ENCODE peak calls at places on chromosome 17, in eight cellular contexts. G is stomach, H is fibroblast of lung, R is adrenal gland, V is prostate gland, C is GM23248, U is colonic mucosa, N is lung. I is an unnamed sample. For H3K4me1, the result is how much of the 10 kb centered on the place peaks cover.

GRCh38 chr17:3890082-3890892 is 2.6 kb downstream of the CAMKK1 start:
- DNase-seq in G (peak), U (peak), V (peak), N (peak), C (peak), R (peak), H (peak), I (no peak)

GRCh38 chr17:9255838-9256237 is 234.5 kb downstream of the NTN1 start:
- DNase-seq in U (no peak), C (peak), R (no peak), N (no peak), V (no peak), H (no peak), G (no peak), I (no peak)

GRCh38 chr17:17119106-17119505 is 76.8 kb downstream of the MPRIP start:
- DNase-seq in R (peak), G (peak), N (peak), H (no peak), U (peak), C (no peak), V (no peak), I (peak)

GRCh38 chr17:17824119-17824779 is 12.5 kb downstream of the SREBF1 start:
- DNase-seq in R (peak), V (no peak), U (peak), G (no peak), N (no peak), H (no peak), C (no peak), I (no peak)

GRCh38 chr17:59725691-59726090 is 18.2 kb downstream of the VMP1 start:
- DNase-seq in H (peak), U (no peak), N (no peak), C (peak), R (no peak), G (no peak), V (no peak), I (no peak)

GRCh38 chr17:10754109-10754508 is 24.3 kb upstream of the TMEM220 start:
- DNase-seq in C (peak), N (no peak), U (peak), R (peak), G (peak), V (peak), H (peak), I (no peak)

GRCh38 chr17:35460354-35460851 is 11.8 kb upstream of the SLFN13 start:
- DNase-seq in R (peak), V (peak), C (no peak), U (peak), H (no peak), G (peak), N (peak), I (peak)

GRCh38 chr17:6084226-6085161 is 14.3 kb downstream of the WSCD1 start:
- DNase-seq in V (no peak), N (no peak), R (no peak), H (peak), C (no peak), G (no peak), U (no peak), I (no peak)

GRCh38 chr17:67637901-67638641 is 79.7 kb upstream of the NOL11 start:
- DNase-seq in C (no peak), H (no peak), U (peak), V (peak), G (peak), R (peak), N (peak), I (no peak)

GRCh38 chr17:72927146-72927545 is 165.3 kb downstream of the SLC39A11 start:
- DNase-seq in H (no peak), U (no peak), G (no peak), R (no peak), V (no peak), C (no peak), N (no peak), I (no peak)

GRCh38 chr17:39340731-39341130 is 60.7 kb downstream of the FBXL20 start:
- DNase-seq in H (no peak), N (no peak), C (no peak), G (no peak), R (no peak), V (no peak), U (no peak), I (no peak)

GRCh38 chr17:44219636-44220210 is at the start of gene UBTF:
- DNase-seq in R (peak), C (peak), U (no peak), G (peak), H (peak), V (peak), N (peak), I (peak)

GRCh38 chr17:63460018-63460417 is 13.9 kb upstream of the CYB561 start:
- DNase-seq in V (no peak), G (no peak), C (no peak), R (no peak), U (no peak), N (no peak), H (no peak), I (no peak)

GRCh38 chr17:66949501-66949900 is 15.0 kb upstream of the CACNG4 start:
- DNase-seq in H (no peak), C (peak), N (no peak), G (no peak), U (no peak), R (no peak), V (no peak), I (no peak)

GRCh38 chr17:49031965-49032928 is 35.1 kb downstream of the IGF2BP1 start:
- DNase-seq in H (peak), N (peak), G (peak), R (peak), V (peak), U (peak), C (peak), I (no peak)

GRCh38 chr17:36550491-36551417 is 6.0 kb downstream of the GGNBP2 start:
- DNase-seq in G (no peak), V (no peak), N (no peak), U (no peak), C (no peak), H (no peak), R (no peak), I (no peak)

GRCh38 chr17:47310186-47310733 is 13.5 kb upstream of the EFCAB13 start:
- DNase-seq in R (no peak), V (no peak), N (no peak), G (no peak), U (no peak), H (no peak), C (no peak), I (no peak)

GRCh38 chr17:8015957-8016631 is 13.7 kb downstream of the GUCY2D start:
- DNase-seq in R (no peak), H (no peak), V (peak), G (peak), N (peak), U (peak), C (peak), I (no peak)

GRCh38 chr17:27559996-27560481 is 70.9 kb upstream of the LGALS9 start:
- DNase-seq in G (peak), R (peak), H (peak), U (peak), V (no peak), N (peak), C (peak), I (peak)

GRCh38 chr17:21355586-21355985 is 20.6 kb upstream of the KCNJ12 start:
- DNase-seq in V (no peak), U (no peak), H (no peak), G (no peak), N (no peak), C (no peak), R (no peak), I (no peak)

GRCh38 chr17:65973237-65973636 is 218.7 kb downstream of the CEP112 start:
- DNase-seq in U (no peak), H (no peak), R (no peak), V (no peak), C (no peak), N (no peak), G (no peak), I (no peak)

GRCh38 chr17:45013021-45013997 is 38.1 kb downstream of the DCAKD start:
- DNase-seq in G (no peak), H (peak), V (no peak), C (no peak), N (no peak), R (no peak), U (peak), I (no peak)

GRCh38 chr17:16313159-16314090 is 39.8 kb downstream of the CENPV start:
- DNase-seq in N (no peak), G (no peak), R (no peak), H (no peak), U (no peak), V (no peak), C (no peak), I (no peak)

GRCh38 chr17:49351572-49352140 is 10.4 kb downstream of the ZNF652 start:
- DNase-seq in C (no peak), G (no peak), N (no peak), R (no peak), V (no peak), U (no peak), H (no peak), I (no peak)

GRCh38 chr17:74466785-74467158 is 338 bp downstream of the CD300A start:
- DNase-seq in G (no peak), U (no peak), H (no peak), V (no peak), C (no peak), N (no peak), R (no peak), I (no peak)

GRCh38 chr17:64003526-64004121 is 5.5 kb downstream of the PRR29 start:
- DNase-seq in N (no peak), V (no peak), R (peak), G (no peak), C (no peak), U (peak), H (no peak), I (peak)

GRCh38 chr17:12853921-12854320 is 64.6 kb downstream of the ARHGAP44 start:
- DNase-seq in G (no peak), V (no peak), R (no peak), H (no peak), N (no peak), C (no peak), U (no peak), I (no peak)

GRCh38 chr17:56290486-56291118 is 137.3 kb downstream of the ANKFN1 start:
- DNase-seq in U (no peak), R (no peak), C (peak), V (no peak), N (no peak), G (no peak), H (peak), I (no peak)

GRCh38 chr17:143785-144281 is 6.5 kb downstream of the SCGB1C2 start:
- DNase-seq in N (peak), C (peak), H (peak), U (peak), V (peak), G (peak), R (peak), I (peak)

GRCh38 chr17:17889922-17890321 is 53.1 kb upstream of the SREBF1 start:
- DNase-seq in C (no peak), G (no peak), R (no peak), U (no peak), V (no peak), N (no peak), H (no peak), I (no peak)

GRCh38 chr17:13541032-13541480 is 60.7 kb downstream of the HS3ST3A1 start:
- DNase-seq in R (peak), U (no peak), N (no peak), G (no peak), C (peak), V (no peak), H (peak), I (no peak)

GRCh38 chr17:19424934-19425868 is 14.2 kb downstream of the RNF112 start:
- DNase-seq in R (peak), U (no peak), C (peak), V (no peak), H (peak), G (no peak), N (no peak), I (no peak)

GRCh38 chr17:79997004-79997673 is 38.5 kb downstream of the TBC1D16 start:
- DNase-seq in R (no peak), H (no peak), C (no peak), V (no peak), U (no peak), N (peak), G (no peak), I (no peak)

GRCh38 chr17:30388321-30389179 is 9.8 kb downstream of the CPD start:
- DNase-seq in U (no peak), V (no peak), N (no peak), G (no peak), C (no peak), R (no peak), H (no peak), I (no peak)

GRCh38 chr17:66381701-66382362 is 79.4 kb downstream of the PRKCA start:
- DNase-seq in N (no peak), V (no peak), H (no peak), C (no peak), R (no peak), G (no peak), U (no peak), I (no peak)

GRCh38 chr17:18377437-18378204 is at the start of gene EVPLL:
- DNase-seq in U (peak), N (peak), R (no peak), G (peak), C (no peak), V (peak), H (no peak), I (no peak)

GRCh38 chr17:38815576-38816193 is 9.4 kb downstream of the CWC25 start:
- DNase-seq in U (no peak), H (peak), N (no peak), G (no peak), R (no peak), C (peak), V (no peak), I (no peak)

GRCh38 chr17:30433514-30433913 is 43.7 kb upstream of the GOSR1 start:
- DNase-seq in C (peak), V (no peak), U (no peak), R (peak), H (peak), N (peak), G (peak), I (no peak)

GRCh38 chr17:67165201-67165600 is 79.8 kb downstream of the HELZ start:
- DNase-seq in N (no peak), C (no peak), V (no peak), U (no peak), G (no peak), H (peak), R (peak), I (no peak)

GRCh38 chr17:42853004-42853403 is 2.0 kb downstream of the AOC3 start:
- DNase-seq in V (no peak), G (no peak), H (no peak), R (no peak), N (no peak), U (no peak), C (no peak), I (no peak)

GRCh38 chr17:42855048-42855596 is 4.1 kb downstream of the AOC3 start:
- DNase-seq in G (no peak), U (no peak), N (no peak), C (no peak), V (no peak), H (no peak), R (no peak), I (no peak)

GRCh38 chr17:42853597-42853967 is 2.6 kb downstream of the AOC3 start:
- DNase-seq in G (no peak), N (no peak), C (no peak), R (no peak), V (no peak), U (no peak), H (no peak), I (no peak)

GRCh38 chr17:42852351-42852750 is 1.4 kb downstream of the AOC3 start:
- DNase-seq in N (no peak), C (no peak), G (no peak), V (no peak), U (no peak), H (no peak), R (no peak), I (no peak)

GRCh38 chr17:42853968-42854790 is 3.2 kb downstream of the AOC3 start:
- DNase-seq in G (no peak), R (no peak), C (no peak), N (no peak), U (no peak), V (no peak), H (no peak), I (no peak)
- H3K27ac ChIP-seq in G (peak), R (no peak), C (no peak), N (no peak), U (no peak), V (no peak), H (no peak), I (no peak)

DNA sequence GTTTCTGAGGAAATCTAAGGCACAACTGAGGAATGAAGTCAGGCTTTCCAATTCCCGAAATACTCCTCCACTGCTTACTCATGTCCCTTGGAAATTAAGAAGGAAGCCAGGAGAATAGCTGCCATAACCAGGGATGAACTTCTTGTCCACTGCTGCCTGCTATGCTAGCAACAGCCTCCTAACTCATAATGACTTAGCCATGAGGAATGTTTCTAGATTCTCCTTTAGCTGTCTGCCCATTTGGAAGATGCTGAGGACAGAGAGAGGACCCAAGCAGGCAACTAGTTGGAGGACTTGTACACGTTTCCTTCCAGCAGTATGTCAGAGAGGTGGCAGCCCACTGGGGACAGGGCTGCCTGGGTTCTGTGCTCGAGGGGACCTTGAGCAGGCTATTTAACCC is 939 bp upstream of the CCL2 start:
- DNase-seq in R (no peak), N (no peak), C (peak), V (no peak), H (peak), G (no peak), U (no peak), I (no peak)
- H3K4me3 ChIP-seq in R (no peak), N (no peak), C (peak), V (no peak), H (no peak), G (no peak), U (no peak), I (no peak)

DNA sequence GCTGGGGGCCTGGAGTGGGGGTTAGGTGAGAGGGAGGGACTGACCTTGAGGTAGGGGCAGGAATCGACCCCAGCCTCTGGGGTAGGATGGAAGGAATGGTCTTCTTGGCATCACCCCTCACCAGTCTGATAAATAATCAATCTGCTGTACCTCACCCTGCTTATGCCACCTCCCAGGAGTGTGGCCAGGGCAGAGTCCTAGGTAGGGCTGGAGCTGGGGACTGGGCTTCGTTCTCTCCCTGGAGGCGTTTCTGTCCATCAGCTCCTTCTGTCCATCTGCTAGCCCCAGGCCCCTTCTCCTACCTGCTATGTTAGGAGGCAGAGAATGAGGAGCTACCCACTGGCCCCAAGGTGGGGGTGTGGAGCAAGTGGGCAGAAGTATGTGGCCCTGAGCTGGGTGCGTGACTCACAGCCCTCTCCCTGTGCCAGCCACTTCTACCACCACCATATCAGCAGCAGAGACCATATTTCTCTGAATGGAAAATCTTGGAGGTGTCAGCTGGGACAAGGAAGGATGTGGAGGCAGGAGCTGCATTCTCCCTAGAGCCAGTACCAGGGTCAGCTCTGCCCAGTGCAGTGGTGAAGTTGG is 12.7 kb downstream of the SEZ6 start:
- DNase-seq in U (no peak), H (no peak), N (no peak), R (peak), C (no peak), V (no peak), G (no peak), I (no peak)
- H3K4me1 ChIP-seq in U (under half), H (under half), N (under half), R (under half), C (under half), V (under half), G (under half), I (under half)

GRCh38 chr17:15124746-15125145 is 140.4 kb downstream of the PMP22 start:
- DNase-seq in R (no peak), N (no peak), U (no peak), C (peak), H (no peak), G (no peak), V (no peak), I (no peak)
- H3K27ac ChIP-seq in R (no peak), N (no peak), U (no peak), C (no peak), H (no peak), G (no peak), V (no peak), I (no peak)

DNA sequence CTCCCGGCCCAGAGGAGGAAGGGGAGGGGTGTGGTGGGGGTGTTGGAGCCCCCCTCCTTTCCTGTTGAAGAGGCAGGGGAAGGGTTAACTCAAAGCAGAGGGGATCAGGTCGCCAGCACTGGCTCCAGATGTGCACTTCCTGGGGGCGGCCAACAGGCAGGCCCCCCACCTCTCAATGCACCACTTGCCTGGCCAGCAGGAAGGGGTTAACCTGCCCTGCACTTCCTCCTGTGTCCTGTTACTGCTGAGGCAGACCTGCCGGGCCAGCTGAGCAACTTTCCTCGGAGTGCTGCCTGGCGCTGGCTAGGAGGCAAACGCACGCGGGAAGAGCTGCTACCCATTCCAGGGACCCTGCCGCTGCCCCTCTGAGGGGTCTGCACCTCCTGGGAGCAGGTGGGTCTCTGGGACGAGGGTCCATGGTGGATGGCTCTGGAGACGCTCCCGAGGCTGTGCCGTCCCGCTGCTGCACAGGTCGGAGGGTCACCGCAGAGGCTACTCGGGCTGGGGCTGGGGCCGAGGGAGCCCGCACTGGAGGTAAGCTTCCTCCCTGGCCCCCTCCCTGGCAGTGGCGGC is at the start of gene EPN3:
- DNase-seq in G (peak), V (peak), R (peak), H (no peak), N (no peak), U (peak), C (peak), I (peak)
- H3K4me3 ChIP-seq in G (peak), V (peak), R (no peak), H (no peak), N (no peak), U (peak), C (no peak), I (peak)

GRCh38 chr17:82365586-82366295 is 5.8 kb upstream of the UTS2R start:
- DNase-seq in V (no peak), G (no peak), H (no peak), N (no peak), U (no peak), C (no peak), R (no peak), I (no peak)
- H3K4me1 ChIP-seq in V (under half), G (under half), H (under half), N (under half), U (under half), C (under half), R (under half), I (under half)

I was measured in pancreas.